ENCODE peak calls at places on chromosomes 4 and X, in six cellular contexts. P, W, H, U, L and Z are unnamed samples.

GRCh38 chr4:90318208-90318607 is 191.0 kb downstream of the CCSER1 start:
- DNase-seq in P (no peak), W (peak), H (peak), U (no peak), L (no peak), Z (no peak)

GRCh38 chr4:159747983-159748382 is 645.1 kb downstream of the RAPGEF2 start:
- DNase-seq in P (no peak), W (no peak), H (no peak), U (no peak), L (no peak), Z (no peak)

GRCh38 chr4:86927843-86928395 is 6.9 kb upstream of the AFF1 start:
- DNase-seq in P (no peak), W (peak), H (peak), U (no peak), L (no peak), Z (no peak)

GRCh38 chr4:33162122-33162521 is 2442.0 kb downstream of the PCDH7 start:
- DNase-seq in P (no peak), W (no peak), H (no peak), U (no peak), L (no peak), Z (no peak)

GRCh38 chr4:101218346-101218745 is 129.0 kb downstream of the PPP3CA start:
- DNase-seq in P (no peak), W (no peak), H (no peak), U (no peak), L (no peak), Z (no peak)

GRCh38 chrX:40945366-40945713 is 139.9 kb upstream of the USP9X start:
- DNase-seq in P (no peak), W (no peak), H (peak), U (peak), L (no peak), Z (no peak)

GRCh38 chr4:184795214-184795844 is 30.4 kb downstream of the ACSL1 start:
- DNase-seq in P (no peak), W (no peak), H (no peak), U (no peak), L (no peak), Z (no peak)

GRCh38 chr4:100100985-100101384 is 89.3 kb downstream of the DDIT4L start:
- DNase-seq in P (no peak), W (no peak), H (no peak), U (no peak), L (peak), Z (no peak)

GRCh38 chrX:136802515-136802914 is 21.8 kb upstream of the ARHGEF6 start:
- DNase-seq in P (no peak), W (no peak), H (no peak), U (no peak), L (no peak), Z (no peak)

GRCh38 chr4:109733728-109734127 is 3.9 kb upstream of the PLA2G12A start:
- DNase-seq in P (no peak), W (no peak), H (no peak), U (no peak), L (no peak), Z (no peak)

GRCh38 chrX:119399772-119400101 is 601 bp downstream of the SLC25A43 start:
- DNase-seq in P (no peak), W (no peak), H (no peak), U (no peak), L (no peak), Z (peak)

GRCh38 chr4:83552924-83553323 is 17.0 kb downstream of the GPAT3 start:
- DNase-seq in P (no peak), W (no peak), H (peak), U (no peak), L (no peak), Z (no peak)

GRCh38 chrX:46624090-46624786 is 50.7 kb downstream of the CHST7 start:
- DNase-seq in P (no peak), W (no peak), H (no peak), U (no peak), L (no peak), Z (no peak)

GRCh38 chr4:41287852-41288251 is 31.1 kb downstream of the UCHL1 start:
- DNase-seq in P (no peak), W (no peak), H (no peak), U (no peak), L (no peak), Z (no peak)

GRCh38 chr4:94933799-94934198 is 176.0 kb downstream of the BMPR1B start:
- DNase-seq in P (no peak), W (no peak), H (no peak), U (no peak), L (no peak), Z (no peak)

GRCh38 chr4:6461301-6462165 is 10.9 kb downstream of the PPP2R2C start:
- DNase-seq in P (no peak), W (no peak), H (no peak), U (no peak), L (no peak), Z (no peak)

GRCh38 chr4:173696551-173696950 is 166.5 kb upstream of the HAND2 start:
- DNase-seq in P (no peak), W (no peak), H (no peak), U (no peak), L (no peak), Z (no peak)

GRCh38 chr4:183906736-183907651 is 1.9 kb downstream of the STOX2 start:
- DNase-seq in P (peak), W (no peak), H (no peak), U (no peak), L (peak), Z (peak)

GRCh38 chr4:41969666-41970065 is 11.9 kb upstream of the DCAF4L1 start:
- DNase-seq in P (no peak), W (no peak), H (no peak), U (no peak), L (no peak), Z (no peak)

GRCh38 chrX:110287605-110288004 is 30.3 kb downstream of the AMMECR1 start:
- DNase-seq in P (no peak), W (peak), H (no peak), U (no peak), L (no peak), Z (no peak)

GRCh38 chr4:121554377-121554776 is 142.4 kb downstream of the ANXA5 start:
- DNase-seq in P (no peak), W (peak), H (no peak), U (no peak), L (no peak), Z (no peak)

GRCh38 chrX:106401965-106402559 is 209.7 kb upstream of the RADX start:
- DNase-seq in P (no peak), W (no peak), H (no peak), U (no peak), L (no peak), Z (no peak)

GRCh38 chr4:1789552-1789951 is 3.5 kb upstream of the FGFR3 start:
- DNase-seq in P (no peak), W (no peak), H (no peak), U (no peak), L (no peak), Z (no peak)

GRCh38 chrX:118595501-118596042 is 100.0 kb downstream of the DOCK11 start:
- DNase-seq in P (no peak), W (no peak), H (no peak), U (no peak), L (no peak), Z (no peak)

GRCh38 chr4:38179690-38180299 is 219.6 kb downstream of the PTTG2 start:
- DNase-seq in P (peak), W (no peak), H (peak), U (peak), L (peak), Z (peak)

GRCh38 chrX:72142094-72142843 is 10.6 kb upstream of the RTL5 start:
- DNase-seq in P (no peak), W (no peak), H (no peak), U (no peak), L (peak), Z (no peak)

GRCh38 chr4:95516528-95517011 is 32.2 kb downstream of the UNC5C start:
- DNase-seq in P (no peak), W (no peak), H (no peak), U (no peak), L (no peak), Z (no peak)